ENCODE peak calls at places on chromosomes 1 and 21, in six cellular contexts. One of them, this sample, is unnamed.
A peak's percentile ranks its signal among the peaks of the same experiment; 100 is the strongest.

GRCh38 chr1:181126871-181127587 is 38.5 kb downstream of the IER5 start:
- DNase-seq in HCT116: no peak
- DNase-seq in endothelial cell of umbilical vein: no peak
- DNase-seq in H1: no peak
- DNase-seq in HepG2: peak; percentile 36
- DNase-seq in K562: peak; percentile 66
- DNase-seq in this sample: no peak

GRCh38 chr1:69737527-69738176 is 169.9 kb downstream of the LRRC7 start:
- DNase-seq in HepG2: peak; percentile 61
- DNase-seq in HCT116: peak; percentile 61
- DNase-seq in K562: peak; percentile 77
- DNase-seq in endothelial cell of umbilical vein: peak; percentile 70
- DNase-seq in H1: no peak
- DNase-seq in this sample: peak; percentile 67

GRCh38 chr1:12065872-12066271 is 2.8 kb downstream of the TNFRSF8 start:
- DNase-seq in K562: no peak
- DNase-seq in HCT116: no peak
- DNase-seq in endothelial cell of umbilical vein: no peak
- DNase-seq in HepG2: no peak
- DNase-seq in H1: no peak
- DNase-seq in this sample: no peak

GRCh38 chr1:242086093-242086492 is 87.2 kb upstream of the MAP1LC3C start:
- DNase-seq in HCT116: no peak
- DNase-seq in HepG2: no peak
- DNase-seq in K562: no peak
- DNase-seq in H1: peak; percentile 13
- DNase-seq in endothelial cell of umbilical vein: no peak
- DNase-seq in this sample: no peak

GRCh38 chr1:115832651-115833050 is 8.3 kb downstream of the NHLH2 start:
- DNase-seq in HCT116: no peak
- DNase-seq in endothelial cell of umbilical vein: no peak
- DNase-seq in HepG2: no peak
- DNase-seq in H1: no peak
- DNase-seq in K562: no peak
- DNase-seq in this sample: no peak

GRCh38 chr1:29121951-29122661 is 1.6 kb downstream of the TMEM200B start:
- DNase-seq in K562: no peak
- DNase-seq in HepG2: no peak
- DNase-seq in HCT116: no peak
- DNase-seq in endothelial cell of umbilical vein: peak; percentile 22
- DNase-seq in H1: peak; percentile 70
- DNase-seq in this sample: no peak

GRCh38 chr21:33109574-33110339 is 39.8 kb downstream of the OLIG1 start:
- DNase-seq in endothelial cell of umbilical vein: no peak
- DNase-seq in HCT116: no peak
- DNase-seq in K562: no peak
- DNase-seq in H1: no peak
- DNase-seq in HepG2: no peak
- DNase-seq in this sample: no peak

GRCh38 chr1:81912383-81912782 is 111.6 kb downstream of the ADGRL2 start:
- DNase-seq in H1: no peak
- DNase-seq in endothelial cell of umbilical vein: no peak
- DNase-seq in HepG2: no peak
- DNase-seq in HCT116: no peak
- DNase-seq in K562: no peak
- DNase-seq in this sample: no peak

GRCh38 chr21:31184462-31184861 is 146.2 kb upstream of the KRTAP19-8 start:
- DNase-seq in H1: no peak
- DNase-seq in HCT116: no peak
- DNase-seq in K562: no peak
- DNase-seq in HepG2: no peak
- DNase-seq in endothelial cell of umbilical vein: no peak
- DNase-seq in this sample: no peak

GRCh38 chr1:966135-966602 is at the start of gene PLEKHN1:
- DNase-seq in HepG2: peak; percentile 30
- DNase-seq in HCT116: no peak
- DNase-seq in endothelial cell of umbilical vein: peak; percentile 17
- DNase-seq in K562: peak; percentile 63
- DNase-seq in H1: no peak
- DNase-seq in this sample: no peak

GRCh38 chr1:25065246-25066238 is 135.5 kb upstream of the RUNX3 start:
- DNase-seq in HepG2: no peak
- DNase-seq in HCT116: no peak
- DNase-seq in K562: no peak
- DNase-seq in endothelial cell of umbilical vein: no peak
- DNase-seq in H1: no peak
- DNase-seq in this sample: no peak

GRCh38 chr1:151820940-151821339 is 10.7 kb downstream of the RORC start:
- DNase-seq in H1: no peak
- DNase-seq in K562: no peak
- DNase-seq in endothelial cell of umbilical vein: no peak
- DNase-seq in HepG2: no peak
- DNase-seq in HCT116: no peak
- DNase-seq in this sample: no peak

GRCh38 chr21:43585924-43586411 is 73.3 kb downstream of the HSF2BP start:
- DNase-seq in endothelial cell of umbilical vein: peak; percentile 99
- DNase-seq in H1: no peak
- DNase-seq in K562: no peak
- DNase-seq in HepG2: peak; percentile 99
- DNase-seq in HCT116: peak; percentile 61
- DNase-seq in this sample: peak; percentile 76

GRCh38 chr1:91750398-91750996 is 135.5 kb downstream of the TGFBR3 start:
- DNase-seq in K562: no peak
- DNase-seq in endothelial cell of umbilical vein: no peak
- DNase-seq in H1: no peak
- DNase-seq in HepG2: no peak
- DNase-seq in HCT116: no peak
- DNase-seq in this sample: no peak

GRCh38 chr1:25732821-25733220 is 67.2 kb upstream of the SELENON start:
- DNase-seq in endothelial cell of umbilical vein: no peak
- DNase-seq in K562: no peak
- DNase-seq in HCT116: no peak
- DNase-seq in HepG2: no peak
- DNase-seq in H1: no peak
- DNase-seq in this sample: no peak

GRCh38 chr1:235050911-235051360 is 77.7 kb downstream of the TOMM20 start:
- DNase-seq in K562: peak; percentile 70
- DNase-seq in endothelial cell of umbilical vein: peak; percentile 18
- DNase-seq in HepG2: no peak
- DNase-seq in HCT116: no peak
- DNase-seq in H1: no peak
- DNase-seq in this sample: no peak

GRCh38 chr1:195773958-195774357 is 834.3 kb downstream of the KCNT2 start:
- DNase-seq in K562: no peak
- DNase-seq in H1: no peak
- DNase-seq in endothelial cell of umbilical vein: no peak
- DNase-seq in HCT116: no peak
- DNase-seq in HepG2: no peak
- DNase-seq in this sample: no peak

GRCh38 chr1:162365284-162366041 is 11.2 kb downstream of the SPATA46 start:
- DNase-seq in endothelial cell of umbilical vein: no peak
- DNase-seq in HCT116: no peak
- DNase-seq in H1: no peak
- DNase-seq in HepG2: no peak
- DNase-seq in K562: no peak
- DNase-seq in this sample: no peak

GRCh38 chr1:25797939-25798338 is 2.1 kb upstream of the SELENON start:
- DNase-seq in HCT116: no peak
- DNase-seq in H1: no peak
- DNase-seq in HepG2: peak; percentile 13
- DNase-seq in endothelial cell of umbilical vein: no peak
- DNase-seq in K562: peak; percentile 75
- DNase-seq in this sample: no peak

GRCh38 chr1:158283965-158284364 is 5.8 kb upstream of the CD1C start:
- DNase-seq in K562: no peak
- DNase-seq in HepG2: no peak
- DNase-seq in HCT116: no peak
- DNase-seq in H1: no peak
- DNase-seq in endothelial cell of umbilical vein: no peak
- DNase-seq in this sample: no peak

GRCh38 chr1:14055442-14056225 is 355.6 kb downstream of the PRDM2 start:
- DNase-seq in HepG2: no peak
- DNase-seq in endothelial cell of umbilical vein: no peak
- DNase-seq in K562: no peak
- DNase-seq in HCT116: peak; percentile 4
- DNase-seq in H1: no peak
- DNase-seq in this sample: no peak

GRCh38 chr1:151542710-151543129 is 2.6 kb downstream of the TUFT1 start:
- DNase-seq in K562: no peak
- DNase-seq in HepG2: no peak
- DNase-seq in H1: no peak
- DNase-seq in endothelial cell of umbilical vein: no peak
- DNase-seq in HCT116: no peak
- DNase-seq in this sample: no peak

GRCh38 chr1:11653616-11654570 is at the start of gene FBXO2:
- DNase-seq in K562: peak; percentile 54
- DNase-seq in endothelial cell of umbilical vein: no peak
- DNase-seq in H1: no peak
- DNase-seq in HCT116: peak; percentile 26
- DNase-seq in HepG2: no peak
- DNase-seq in this sample: no peak

GRCh38 chr21:44818636-44819011 is 762 bp upstream of the SUMO3 start:
- DNase-seq in K562: no peak
- DNase-seq in endothelial cell of umbilical vein: no peak
- DNase-seq in H1: no peak
- DNase-seq in HCT116: no peak
- DNase-seq in HepG2: no peak
- DNase-seq in this sample: no peak

GRCh38 chr1:240337795-240338194 is 246.1 kb downstream of the FMN2 start:
- DNase-seq in endothelial cell of umbilical vein: no peak
- DNase-seq in HCT116: no peak
- DNase-seq in K562: no peak
- DNase-seq in H1: no peak
- DNase-seq in HepG2: no peak
- DNase-seq in this sample: no peak

GRCh38 chr1:227897704-227898438 is 49.9 kb downstream of the WNT9A start:
- DNase-seq in K562: no peak
- DNase-seq in HepG2: no peak
- DNase-seq in endothelial cell of umbilical vein: no peak
- DNase-seq in HCT116: no peak
- DNase-seq in H1: no peak
- DNase-seq in this sample: no peak

GRCh38 chr1:65605621-65606020 is 185.2 kb downstream of the LEPR start:
- DNase-seq in HCT116: no peak
- DNase-seq in HepG2: no peak
- DNase-seq in H1: no peak
- DNase-seq in K562: no peak
- DNase-seq in endothelial cell of umbilical vein: peak; percentile 40
- DNase-seq in this sample: peak; percentile 92

GRCh38 chr1:95093296-95093695 is 20.5 kb upstream of the ALG14 start:
- DNase-seq in endothelial cell of umbilical vein: no peak
- DNase-seq in HCT116: no peak
- DNase-seq in HepG2: no peak
- DNase-seq in H1: no peak
- DNase-seq in K562: peak; percentile 61
- DNase-seq in this sample: no peak

GRCh38 chr21:32888971-32889370 is 117.4 kb upstream of the PAXBP1 start:
- DNase-seq in endothelial cell of umbilical vein: no peak
- DNase-seq in H1: no peak
- DNase-seq in HepG2: no peak
- DNase-seq in K562: no peak
- DNase-seq in HCT116: no peak
- DNase-seq in this sample: no peak

GRCh38 chr1:178702141-178702540 is 22.9 kb upstream of the RALGPS2 start:
- DNase-seq in K562: no peak
- DNase-seq in endothelial cell of umbilical vein: no peak
- DNase-seq in HepG2: no peak
- DNase-seq in HCT116: no peak
- DNase-seq in H1: no peak
- DNase-seq in this sample: no peak

GRCh38 chr1:87684786-87685185 is 356.1 kb downstream of the LMO4 start:
- DNase-seq in HCT116: no peak
- DNase-seq in K562: no peak
- DNase-seq in endothelial cell of umbilical vein: peak; percentile 58
- DNase-seq in H1: no peak
- DNase-seq in HepG2: no peak
- DNase-seq in this sample: no peak

GRCh38 chr1:38183747-38184146 is 137.2 kb upstream of the POU3F1 start:
- DNase-seq in H1: no peak
- DNase-seq in endothelial cell of umbilical vein: no peak
- DNase-seq in K562: no peak
- DNase-seq in HCT116: no peak
- DNase-seq in HepG2: no peak
- DNase-seq in this sample: no peak
- H3K9ac ChIP-seq in H1: no peak overlapping the region
- H3K9ac ChIP-seq in endothelial cell of umbilical vein: no peak overlapping the region
- H3K9ac ChIP-seq in K562: no peak overlapping the region
- H3K9ac ChIP-seq in HCT116: no peak overlapping the region
- H3K9ac ChIP-seq in HepG2: no peak overlapping the region
- H3K9ac ChIP-seq in this sample: no peak overlapping the region

GRCh38 chr1:110477445-110477957 is 26.6 kb downstream of the PROK1 start:
- DNase-seq in HCT116: peak; percentile 85
- DNase-seq in HepG2: no peak
- DNase-seq in K562: no peak
- DNase-seq in endothelial cell of umbilical vein: no peak
- DNase-seq in H1: no peak
- DNase-seq in this sample: no peak
- TF ChIP-seq EZH2 in HCT116: no peak
- TF ChIP-seq EZH2 in HepG2: no peak
- TF ChIP-seq EZH2 in K562: no peak
- TF ChIP-seq EZH2 in endothelial cell of umbilical vein: no peak
- TF ChIP-seq EZH2 in H1: no peak
- TF ChIP-seq EZH2 in this sample: no peak

GRCh38 chr1:101741910-101742309 is 254.8 kb downstream of the OLFM3 start:
- DNase-seq in H1: no peak
- DNase-seq in endothelial cell of umbilical vein: no peak
- DNase-seq in HepG2: no peak
- DNase-seq in K562: no peak
- DNase-seq in HCT116: no peak
- DNase-seq in this sample: no peak
- TF ChIP-seq POLR2AphosphoS5 in H1: no peak
- TF ChIP-seq POLR2AphosphoS5 in endothelial cell of umbilical vein: no peak
- TF ChIP-seq POLR2AphosphoS5 in HepG2: no peak
- TF ChIP-seq POLR2AphosphoS5 in K562: no peak
- TF ChIP-seq POLR2AphosphoS5 in HCT116: no peak
- TF ChIP-seq POLR2AphosphoS5 in this sample: no peak

GRCh38 chr1:3120994-3121393 is 52.0 kb downstream of the PRDM16 start:
- DNase-seq in H1: no peak
- DNase-seq in endothelial cell of umbilical vein: no peak
- DNase-seq in K562: no peak
- DNase-seq in HCT116: no peak
- DNase-seq in HepG2: no peak
- DNase-seq in this sample: no peak

GRCh38 chr1:3119748-3120524 is 50.9 kb downstream of the PRDM16 start:
- DNase-seq in HCT116: no peak
- DNase-seq in endothelial cell of umbilical vein: no peak
- DNase-seq in K562: no peak
- DNase-seq in HepG2: no peak
- DNase-seq in H1: no peak
- DNase-seq in this sample: no peak

GRCh38 chr1:3121401-3122215 is 52.6 kb downstream of the PRDM16 start:
- DNase-seq in K562: no peak
- DNase-seq in endothelial cell of umbilical vein: no peak
- DNase-seq in HCT116: no peak
- DNase-seq in HepG2: no peak
- DNase-seq in H1: no peak
- DNase-seq in this sample: no peak

GRCh38 chr1:3124246-3124645 is 55.2 kb downstream of the PRDM16 start:
- DNase-seq in H1: no peak
- DNase-seq in HCT116: no peak
- DNase-seq in HepG2: no peak
- DNase-seq in K562: no peak
- DNase-seq in endothelial cell of umbilical vein: no peak
- DNase-seq in this sample: no peak

GRCh38 chr1:3122311-3122710 is 53.3 kb downstream of the PRDM16 start:
- DNase-seq in HCT116: no peak
- DNase-seq in H1: no peak
- DNase-seq in HepG2: no peak
- DNase-seq in endothelial cell of umbilical vein: no peak
- DNase-seq in K562: no peak
- DNase-seq in this sample: no peak
- H3K9ac ChIP-seq in HCT116: no peak overlapping the region
- H3K9ac ChIP-seq in H1: no peak overlapping the region
- H3K9ac ChIP-seq in HepG2: no peak overlapping the region
- H3K9ac ChIP-seq in endothelial cell of umbilical vein: no peak overlapping the region
- H3K9ac ChIP-seq in K562: no peak overlapping the region
- H3K9ac ChIP-seq in this sample: no peak overlapping the region

This sample was measured in SK-N-MC.